ENCODE peak calls at places on chromosomes 5 and 9, in five cellular contexts. One of them, this sample, is unnamed.

GRCh38 chr5:32760091-32760509 is 49.0 kb downstream of the NPR3 start:
- DNase-seq in CD8-positive, alpha-beta T cell: no peak
- DNase-seq in pancreas: no peak
- DNase-seq in suprapubic skin: no peak
- DNase-seq in A673: peak; percentile 5
- DNase-seq in this sample: no peak

GRCh38 chr9:96449522-96449843 is 486 bp upstream of the HABP4 start:
- DNase-seq in CD8-positive, alpha-beta T cell: no peak
- DNase-seq in pancreas: no peak
- DNase-seq in suprapubic skin: no peak
- DNase-seq in A673: no peak
- DNase-seq in this sample: no peak

GRCh38 chr5:171596391-171596878 is 177.0 kb downstream of the FGF18 start:
- DNase-seq in CD8-positive, alpha-beta T cell: no peak
- DNase-seq in pancreas: no peak
- DNase-seq in suprapubic skin: peak; percentile 69
- DNase-seq in A673: no peak
- DNase-seq in this sample: no peak

GRCh38 chr5:171826132-171826531 is 40.5 kb downstream of the SMIM23 start:
- DNase-seq in CD8-positive, alpha-beta T cell: no peak
- DNase-seq in pancreas: no peak
- DNase-seq in suprapubic skin: no peak
- DNase-seq in A673: no peak
- DNase-seq in this sample: no peak

GRCh38 chr9:136673970-136674785 is 11.5 kb downstream of the EGFL7 start:
- DNase-seq in CD8-positive, alpha-beta T cell: no peak
- DNase-seq in pancreas: no peak
- DNase-seq in suprapubic skin: no peak
- DNase-seq in A673: no peak
- DNase-seq in this sample: no peak

GRCh38 chr5:128081111-128081865 is 2.3 kb upstream of the SLC12A2 start:
- DNase-seq in CD8-positive, alpha-beta T cell: no peak
- DNase-seq in pancreas: no peak
- DNase-seq in suprapubic skin: no peak
- DNase-seq in A673: no peak
- DNase-seq in this sample: no peak

GRCh38 chr5:92552206-92553160 is 1028.5 kb downstream of the NR2F1-AS1 start:
- DNase-seq in CD8-positive, alpha-beta T cell: no peak
- DNase-seq in pancreas: no peak
- DNase-seq in suprapubic skin: no peak
- DNase-seq in A673: peak; percentile 62
- DNase-seq in this sample: no peak

GRCh38 chr5:147245381-147246055 is 10.7 kb downstream of the STK32A start:
- DNase-seq in CD8-positive, alpha-beta T cell: no peak
- DNase-seq in pancreas: no peak
- DNase-seq in suprapubic skin: no peak
- DNase-seq in A673: no peak
- DNase-seq in this sample: no peak

GRCh38 chr5:40383719-40384651 is 295.7 kb upstream of the PTGER4 start:
- DNase-seq in CD8-positive, alpha-beta T cell: no peak
- DNase-seq in pancreas: no peak
- DNase-seq in suprapubic skin: no peak
- DNase-seq in A673: no peak
- DNase-seq in this sample: no peak

GRCh38 chr5:135601466-135601865 is 22.7 kb upstream of the CXCL14 start:
- DNase-seq in CD8-positive, alpha-beta T cell: no peak
- DNase-seq in pancreas: no peak
- DNase-seq in suprapubic skin: peak; percentile 20
- DNase-seq in A673: no peak
- DNase-seq in this sample: no peak

GRCh38 chr5:113338628-113339027 is 96.2 kb downstream of the TSSK1B start:
- DNase-seq in CD8-positive, alpha-beta T cell: no peak
- DNase-seq in pancreas: no peak
- DNase-seq in suprapubic skin: no peak
- DNase-seq in A673: no peak
- DNase-seq in this sample: no peak

GRCh38 chr9:109190151-109190550 is 23.1 kb upstream of the FRRS1L start:
- DNase-seq in CD8-positive, alpha-beta T cell: no peak
- DNase-seq in pancreas: no peak
- DNase-seq in suprapubic skin: no peak
- DNase-seq in A673: no peak
- DNase-seq in this sample: no peak

GRCh38 chr5:179257190-179257741 is 88.0 kb downstream of the ADAMTS2 start:
- DNase-seq in CD8-positive, alpha-beta T cell: no peak
- DNase-seq in pancreas: no peak
- DNase-seq in suprapubic skin: peak; percentile 78
- DNase-seq in A673: no peak
- DNase-seq in this sample: peak; percentile 7

GRCh38 chr5:11047051-11047450 is 286.0 kb upstream of the DAP start:
- DNase-seq in CD8-positive, alpha-beta T cell: no peak
- DNase-seq in pancreas: no peak
- DNase-seq in suprapubic skin: no peak
- DNase-seq in A673: no peak
- DNase-seq in this sample: no peak

GRCh38 chr5:54988817-54989216 is 3.4 kb upstream of the ESM1 start:
- DNase-seq in CD8-positive, alpha-beta T cell: no peak
- DNase-seq in pancreas: no peak
- DNase-seq in suprapubic skin: no peak
- DNase-seq in A673: no peak
- DNase-seq in this sample: no peak

GRCh38 chr5:148290271-148291195 is 21.7 kb upstream of the SPINK7 start:
- DNase-seq in CD8-positive, alpha-beta T cell: no peak
- DNase-seq in pancreas: no peak
- DNase-seq in suprapubic skin: no peak
- DNase-seq in A673: peak; percentile 13
- DNase-seq in this sample: no peak

GRCh38 chr5:139268364-139269202 is 25.0 kb upstream of the MATR3 start:
- DNase-seq in CD8-positive, alpha-beta T cell: no peak
- DNase-seq in pancreas: no peak
- DNase-seq in suprapubic skin: no peak
- DNase-seq in A673: no peak
- DNase-seq in this sample: no peak

GRCh38 chr5:154058055-154059038 is 19.6 kb downstream of the MFAP3 start:
- DNase-seq in CD8-positive, alpha-beta T cell: no peak
- DNase-seq in pancreas: no peak
- DNase-seq in suprapubic skin: no peak
- DNase-seq in A673: peak; percentile 14
- DNase-seq in this sample: peak; percentile 26

GRCh38 chr9:93453047-93453914 is at the start of gene FAM120AOS:
- DNase-seq in CD8-positive, alpha-beta T cell: peak; percentile 75
- DNase-seq in pancreas: peak; percentile 83
- DNase-seq in suprapubic skin: peak; percentile 97
- DNase-seq in A673: peak; percentile 98
- DNase-seq in this sample: peak; percentile 95
- H3K27ac ChIP-seq in CD8-positive, alpha-beta T cell: peak within 1 kb of the TSS; percentile 49
- H3K27ac ChIP-seq in pancreas: peak within 1 kb of the TSS; percentile 91
- H3K27ac ChIP-seq in suprapubic skin: peak within 1 kb of the TSS; percentile 95
- H3K27ac ChIP-seq in A673: peak within 1 kb of the TSS; percentile 91
- H3K27ac ChIP-seq in this sample: peak within 1 kb of the TSS; percentile 99

GRCh38 chr5:164301708-164302107 is 796.3 kb downstream of the MAT2B start:
- DNase-seq in CD8-positive, alpha-beta T cell: no peak
- DNase-seq in pancreas: no peak
- DNase-seq in suprapubic skin: no peak
- DNase-seq in A673: no peak
- DNase-seq in this sample: no peak

GRCh38 chr5:164303646-164304225 is 798.3 kb downstream of the MAT2B start:
- DNase-seq in CD8-positive, alpha-beta T cell: no peak
- DNase-seq in pancreas: no peak
- DNase-seq in suprapubic skin: no peak
- DNase-seq in A673: no peak
- DNase-seq in this sample: no peak

GRCh38 chr5:164300295-164300694 is 794.9 kb downstream of the MAT2B start:
- DNase-seq in CD8-positive, alpha-beta T cell: no peak
- DNase-seq in pancreas: no peak
- DNase-seq in suprapubic skin: no peak
- DNase-seq in A673: no peak
- DNase-seq in this sample: no peak

GRCh38 chr5:164301136-164301535 is 795.7 kb downstream of the MAT2B start:
- DNase-seq in CD8-positive, alpha-beta T cell: no peak
- DNase-seq in pancreas: no peak
- DNase-seq in suprapubic skin: no peak
- DNase-seq in A673: no peak
- DNase-seq in this sample: no peak

GRCh38 chr5:164302533-164303235 is 797.3 kb downstream of the MAT2B start:
- DNase-seq in CD8-positive, alpha-beta T cell: no peak
- DNase-seq in pancreas: no peak
- DNase-seq in suprapubic skin: no peak
- DNase-seq in A673: no peak
- DNase-seq in this sample: no peak
- H3K36me3 ChIP-seq in CD8-positive, alpha-beta T cell: no peaks in the 10 kb centered on the region
- H3K36me3 ChIP-seq in pancreas: no peaks in the 10 kb centered on the region
- H3K36me3 ChIP-seq in suprapubic skin: no peaks in the 10 kb centered on the region
- H3K36me3 ChIP-seq in A673: no peaks in the 10 kb centered on the region
- H3K36me3 ChIP-seq in this sample: no peaks in the 10 kb centered on the region

DNA sequence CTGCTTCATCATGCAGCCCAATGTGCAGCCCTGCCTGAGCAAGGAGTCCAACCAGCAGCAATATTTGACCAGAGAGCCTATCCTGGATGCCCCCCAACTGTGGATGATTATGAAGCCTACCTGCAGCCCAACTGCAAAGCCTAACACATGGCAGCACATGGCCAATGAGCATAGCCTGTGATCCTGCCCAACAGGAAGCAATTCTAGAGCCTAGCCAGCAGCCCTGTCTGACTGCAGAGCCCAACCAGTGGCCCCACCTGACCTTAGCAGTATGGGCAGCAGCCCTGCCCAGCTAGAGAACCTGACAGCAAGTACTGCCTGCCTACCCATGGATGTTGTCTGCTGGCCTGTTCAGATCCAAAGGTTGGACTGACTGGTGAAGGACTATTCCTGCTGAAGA is 97.3 kb upstream of the SH3GL2 start:
- DNase-seq in CD8-positive, alpha-beta T cell: no peak
- DNase-seq in pancreas: no peak
- DNase-seq in suprapubic skin: no peak
- DNase-seq in A673: no peak
- DNase-seq in this sample: no peak
- TF ChIP-seq CTCF in CD8-positive, alpha-beta T cell: no peak
- TF ChIP-seq CTCF in pancreas: no peak
- TF ChIP-seq CTCF in suprapubic skin: no peak
- TF ChIP-seq CTCF in A673: no peak
- TF ChIP-seq CTCF in this sample: no peak

GRCh38 chr5:177336603-177337494 is 14.6 kb downstream of the LMAN2 start:
- DNase-seq in CD8-positive, alpha-beta T cell: no peak
- DNase-seq in pancreas: no peak
- DNase-seq in suprapubic skin: no peak
- DNase-seq in A673: no peak
- DNase-seq in this sample: no peak
- H3K27ac ChIP-seq in CD8-positive, alpha-beta T cell: no peak overlapping the region
- H3K27ac ChIP-seq in pancreas: no peak overlapping the region
- H3K27ac ChIP-seq in suprapubic skin: no peak overlapping the region
- H3K27ac ChIP-seq in A673: no peak overlapping the region
- H3K27ac ChIP-seq in this sample: no peak overlapping the region

GRCh38 chr5:16759147-16759800 is 142.5 kb upstream of the RETREG1 start:
- DNase-seq in CD8-positive, alpha-beta T cell: no peak
- DNase-seq in pancreas: no peak
- DNase-seq in suprapubic skin: no peak
- DNase-seq in A673: peak; percentile 58
- DNase-seq in this sample: no peak
- H3K36me3 ChIP-seq in CD8-positive, alpha-beta T cell: no peaks in the 10 kb centered on the region
- H3K36me3 ChIP-seq in pancreas: peaks cover 19% of the 10 kb centered on the region
- H3K36me3 ChIP-seq in suprapubic skin: peaks cover 67% of the 10 kb centered on the region
- H3K36me3 ChIP-seq in A673: peaks cover 87% of the 10 kb centered on the region
- H3K36me3 ChIP-seq in this sample: no peaks in the 10 kb centered on the region

GRCh38 chr9:121034529-121034928 is 15.5 kb downstream of the C5 start:
- DNase-seq in CD8-positive, alpha-beta T cell: no peak
- DNase-seq in pancreas: no peak
- DNase-seq in suprapubic skin: no peak
- DNase-seq in A673: no peak
- DNase-seq in this sample: no peak
- TF ChIP-seq CTCF in CD8-positive, alpha-beta T cell: no peak
- TF ChIP-seq CTCF in pancreas: no peak
- TF ChIP-seq CTCF in suprapubic skin: no peak
- TF ChIP-seq CTCF in A673: no peak
- TF ChIP-seq CTCF in this sample: no peak

GRCh38 chr9:36991516-36992134 is 42.4 kb downstream of the PAX5 start:
- DNase-seq in CD8-positive, alpha-beta T cell: no peak
- DNase-seq in pancreas: no peak
- DNase-seq in suprapubic skin: no peak
- DNase-seq in A673: peak; percentile 60
- DNase-seq in this sample: no peak
- H3K27ac ChIP-seq in CD8-positive, alpha-beta T cell: no peak overlapping the region
- H3K27ac ChIP-seq in pancreas: no peak overlapping the region
- H3K27ac ChIP-seq in suprapubic skin: no peak overlapping the region
- H3K27ac ChIP-seq in A673: no peak overlapping the region
- H3K27ac ChIP-seq in this sample: no peak overlapping the region

DNA sequence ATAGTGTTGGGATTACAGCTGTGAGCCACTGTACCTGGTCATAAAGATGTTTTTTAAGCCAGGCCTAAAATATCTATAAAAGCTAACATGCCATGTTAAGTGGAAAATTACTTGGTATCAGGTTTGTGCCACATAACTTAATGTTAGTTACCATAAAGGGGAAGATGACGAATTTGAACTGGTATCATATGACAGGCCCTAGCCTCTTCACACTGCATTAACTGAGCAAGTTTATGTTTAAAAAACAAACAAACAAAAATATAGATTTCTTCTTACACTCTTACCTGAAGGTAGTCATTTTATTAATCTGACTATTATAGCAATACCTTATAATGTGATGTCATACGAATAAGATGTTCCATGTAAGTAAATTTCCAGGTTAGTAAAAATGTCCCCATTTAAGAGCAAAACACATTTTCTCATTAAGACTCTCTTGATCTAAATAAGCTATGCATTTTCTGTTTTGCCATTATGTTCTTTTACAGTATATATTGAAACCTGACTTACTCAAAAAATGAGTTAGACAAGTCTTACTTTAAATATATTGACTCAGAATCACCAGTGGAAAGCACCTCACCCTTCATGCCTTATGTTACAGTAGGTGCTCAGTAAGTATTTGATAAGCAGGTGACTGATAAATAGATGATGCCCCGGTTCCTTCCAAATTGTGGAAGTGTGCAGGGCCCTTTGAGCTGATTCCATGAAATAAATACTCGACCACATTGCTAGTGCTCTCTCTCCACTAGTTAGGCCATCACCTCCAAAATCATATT is 125.4 kb downstream of the CDC42SE2 start:
- DNase-seq in CD8-positive, alpha-beta T cell: no peak
- DNase-seq in pancreas: no peak
- DNase-seq in suprapubic skin: no peak
- DNase-seq in A673: no peak
- DNase-seq in this sample: no peak
- H3K36me3 ChIP-seq in CD8-positive, alpha-beta T cell: peaks cover 67% of the 10 kb centered on the region
- H3K36me3 ChIP-seq in pancreas: no peaks in the 10 kb centered on the region
- H3K36me3 ChIP-seq in suprapubic skin: peaks cover 37% of the 10 kb centered on the region
- H3K36me3 ChIP-seq in A673: peaks cover 27% of the 10 kb centered on the region
- H3K36me3 ChIP-seq in this sample: no peaks in the 10 kb centered on the region

DNA sequence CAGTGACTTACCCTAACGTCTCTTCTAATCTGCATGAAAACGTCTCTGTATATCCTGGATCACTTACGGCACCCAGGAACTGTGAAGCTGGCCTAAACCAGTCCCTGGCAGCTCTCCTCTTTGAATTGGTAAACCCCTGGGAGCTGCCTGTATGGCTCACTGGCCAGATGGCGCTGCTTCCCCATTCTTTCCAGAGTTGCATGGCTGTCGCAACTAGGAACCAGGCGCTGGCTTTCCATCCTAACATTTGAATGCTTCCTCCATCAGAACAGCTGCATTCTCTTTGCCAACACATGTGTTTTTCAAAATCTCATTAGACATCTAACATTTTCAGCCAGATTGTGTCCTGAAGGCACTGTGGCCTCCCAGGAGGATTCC is 8.0 kb upstream of the PCA3 start:
- DNase-seq in CD8-positive, alpha-beta T cell: no peak
- DNase-seq in pancreas: no peak
- DNase-seq in suprapubic skin: no peak
- DNase-seq in A673: peak; percentile 32
- DNase-seq in this sample: peak; percentile 31
- TF ChIP-seq CTCF in CD8-positive, alpha-beta T cell: no peak
- TF ChIP-seq CTCF in pancreas: no peak
- TF ChIP-seq CTCF in suprapubic skin: no peak
- TF ChIP-seq CTCF in A673: peak; percentile 42
- TF ChIP-seq CTCF in this sample: peak; percentile 30